ENCODE peak calls at places on chromosomes 12 and 14, in five cellular contexts. L is CD4-positive, alpha-beta T cell; P is ELR; I is keratinocyte; S is MV-4-11. Q is an unnamed sample.

GRCh38 chr12:103169-103981 is 36.8 kb downstream of the IQSEC3 start:
- DNase-seq in P (peak; percentile 16), L (no peak), I (no peak), S (no peak), Q (no peak)

GRCh38 chr12:14261096-14261495 is 104.4 kb upstream of the ATF7IP start:
- DNase-seq in S (no peak), I (no peak), P (no peak), L (no peak), Q (no peak)

GRCh38 chr14:34785223-34786006 is 71.0 kb upstream of the CFL2 start:
- DNase-seq in P (no peak), S (peak; percentile 59), L (no peak), I (no peak), Q (no peak)

GRCh38 chr12:47133981-47134380 is 54.2 kb upstream of the AMIGO2 start:
- DNase-seq in P (peak; percentile 22), I (no peak), L (no peak), S (no peak), Q (no peak)

GRCh38 chr12:82279597-82279996 is 78.6 kb downstream of the CCDC59 start:
- DNase-seq in S (no peak), P (no peak), I (no peak), L (no peak), Q (no peak)

GRCh38 chr12:16669756-16670155 is 63.8 kb upstream of the LMO3 start:
- DNase-seq in I (no peak), S (no peak), P (no peak), L (no peak), Q (no peak)

GRCh38 chr14:101733211-101733610 is 28.3 kb upstream of the PPP2R5C start:
- DNase-seq in I (no peak), P (peak; percentile 85), S (peak; percentile 70), L (no peak), Q (no peak)

GRCh38 chr12:57782608-57783465 is at the start of gene TSFM:
- DNase-seq in P (peak; percentile 97), S (peak; percentile 90), L (peak; percentile 98), I (no peak), Q (peak; percentile 90)

GRCh38 chr14:98960617-98961013 is 311.4 kb downstream of the BCL11B start:
- DNase-seq in L (no peak), S (no peak), P (no peak), I (no peak), Q (no peak)

GRCh38 chr14:69064596-69064995 is 85.5 kb upstream of the ACTN1 start:
- DNase-seq in S (no peak), I (no peak), L (no peak), P (no peak), Q (no peak)

GRCh38 chr12:51132693-51133092 is 40.2 kb downstream of the TFCP2 start:
- DNase-seq in L (no peak), P (no peak), I (no peak), S (peak; percentile 39), Q (no peak)

GRCh38 chr12:120539303-120539702 is 5.1 kb downstream of the RNF10 start:
- DNase-seq in L (no peak), S (no peak), I (no peak), P (peak; percentile 73), Q (peak; percentile 25)

GRCh38 chr14:94320243-94320642 is 2.9 kb downstream of the SERPINA6 start:
- DNase-seq in L (no peak), I (no peak), S (no peak), P (no peak), Q (peak; percentile 36)

GRCh38 chr14:48805315-48805714 is 780.9 kb downstream of the RPS29 start:
- DNase-seq in P (no peak), L (no peak), I (no peak), S (no peak), Q (no peak)

GRCh38 chr12:128971802-128972201 is 118.5 kb downstream of the GLT1D1 start:
- DNase-seq in I (no peak), S (no peak), P (no peak), L (no peak), Q (no peak)